ENCODE peak calls at places on chromosomes 11 and 22, in seven cellular contexts. R, Q, L, A, Z, H and F are unnamed samples.

GRCh38 chr11:13949876-13950275 is 12.6 kb upstream of the SPON1 start:
- DNase-seq in L (no peak), Z (no peak), A (no peak), R (no peak), Q (no peak), H (no peak), F (no peak)

GRCh38 chr22:37163618-37164534 is 14.2 kb upstream of the IL2RB start:
- DNase-seq in A (no peak), Z (peak; percentile 35), H (no peak), R (no peak), Q (peak; percentile 72), L (no peak), F (peak; percentile 48)

GRCh38 chr11:44189986-44190882 is 94.8 kb downstream of the EXT2 start:
- DNase-seq in Q (no peak), A (no peak), Z (no peak), H (no peak), L (no peak), R (no peak), F (no peak)

GRCh38 chr11:37532271-37532670 is 934.2 kb upstream of the RAG2 start:
- DNase-seq in R (no peak), Q (no peak), H (peak; percentile 16), A (peak; percentile 22), Z (no peak), L (no peak), F (no peak)

GRCh38 chr22:48782817-48783511 is 1044.7 kb downstream of the BRD1 start:
- DNase-seq in Q (no peak), L (no peak), A (peak; percentile 63), H (peak; percentile 73), R (no peak), Z (no peak), F (no peak)

GRCh38 chr11:95531116-95531515 is 258.5 kb downstream of the FAM76B start:
- DNase-seq in H (no peak), Z (no peak), R (no peak), L (no peak), A (no peak), Q (no peak), F (no peak)

GRCh38 chr22:40571887-40572286 is 64.6 kb downstream of the MRTFA start:
- DNase-seq in Q (no peak), Z (no peak), A (no peak), L (no peak), R (no peak), H (no peak), F (no peak)

GRCh38 chr11:25992254-25992653 is 339.7 kb upstream of the ANO3 start:
- DNase-seq in Q (no peak), A (no peak), L (no peak), H (no peak), Z (no peak), R (no peak), F (peak; percentile 37)

GRCh38 chr22:32985899-32986772 is 72.0 kb downstream of the SYN3 start:
- DNase-seq in Z (peak; percentile 51), Q (peak; percentile 81), H (peak; percentile 88), R (peak; percentile 69), L (peak; percentile 76), A (peak; percentile 74), F (peak; percentile 73)

GRCh38 chr11:44556735-44557409 is 8.6 kb upstream of the CD82 start:
- DNase-seq in Z (peak; percentile 76), A (peak; percentile 82), Q (peak; percentile 89), H (peak; percentile 74), R (peak; percentile 80), L (peak; percentile 79), F (peak; percentile 89)

GRCh38 chr22:20885557-20886323 is 26.9 kb downstream of the SNAP29 start:
- DNase-seq in H (peak; percentile 89), L (peak; percentile 71), R (peak; percentile 89), A (peak; percentile 63), Z (peak; percentile 90), Q (peak; percentile 91), F (peak; percentile 90)

GRCh38 chr22:39859903-39860588 is 33.5 kb downstream of the ENTHD1 start:
- DNase-seq in Q (no peak), H (no peak), R (no peak), A (no peak), L (no peak), Z (no peak), F (no peak)

GRCh38 chr11:7077101-7077500 is 11.7 kb upstream of the RBMXL2 start:
- DNase-seq in Z (no peak), A (no peak), Q (no peak), H (peak; percentile 74), L (no peak), R (no peak), F (no peak)

GRCh38 chr11:69892986-69893555 is 73.9 kb upstream of the FGF3 start:
- DNase-seq in Z (peak; percentile 36), Q (peak; percentile 72), R (peak; percentile 38), L (no peak), H (no peak), A (no peak), F (no peak)

GRCh38 chr22:48566741-48567140 is 1260.9 kb downstream of the BRD1 start:
- DNase-seq in R (no peak), L (no peak), Q (no peak), Z (peak; percentile 4), H (no peak), A (no peak), F (no peak)

GRCh38 chr11:130344846-130345245 is 30.1 kb upstream of the ZBTB44 start:
- DNase-seq in Z (no peak), Q (no peak), R (no peak), H (no peak), L (no peak), A (no peak), F (no peak)

GRCh38 chr11:33980896-33981295 is 70.6 kb upstream of the CAPRIN1 start:
- DNase-seq in A (peak; percentile 80), Z (no peak), L (no peak), R (no peak), H (no peak), Q (no peak), F (no peak)

GRCh38 chr11:115590254-115590653 is 86.0 kb upstream of the CADM1 start:
- DNase-seq in H (no peak), Q (no peak), L (no peak), R (no peak), Z (no peak), A (no peak), F (no peak)

GRCh38 chr11:1222491-1223345 is at the start of gene MUC5B:
- DNase-seq in Q (peak; percentile 47), L (peak; percentile 20), A (no peak), R (peak; percentile 43), H (no peak), Z (peak; percentile 50), F (peak; percentile 10)

GRCh38 chr22:29773233-29773632 is 6.1 kb downstream of the UQCR10 start:
- DNase-seq in Q (no peak), R (no peak), H (no peak), Z (no peak), A (no peak), L (no peak), F (no peak)

GRCh38 chr22:22394589-22394988 is 114.0 kb downstream of the ZNF280B start:
- DNase-seq in R (no peak), Q (peak; percentile 83), Z (no peak), L (no peak), H (no peak), A (no peak), F (no peak)

GRCh38 chr22:39815882-39816395 is 77.6 kb downstream of the ENTHD1 start:
- DNase-seq in Q (no peak), A (no peak), R (no peak), Z (no peak), L (no peak), H (no peak), F (no peak)

GRCh38 chr22:23093090-23093788 is 22.9 kb downstream of the GNAZ start:
- DNase-seq in L (no peak), R (no peak), Z (no peak), H (no peak), A (no peak), Q (no peak), F (no peak)

GRCh38 chr11:72251614-72252013 is 7.6 kb upstream of the PHOX2A start:
- DNase-seq in A (no peak), L (no peak), H (no peak), Z (no peak), Q (no peak), R (no peak), F (no peak)

GRCh38 chr11:120130991-120131760 is 6.7 kb downstream of the TRIM29 start:
- DNase-seq in R (peak; percentile 9), Q (peak; percentile 37), A (no peak), H (no peak), L (peak; percentile 2), Z (peak; percentile 9), F (no peak)

GRCh38 chr11:111530091-111530490 is 10.4 kb upstream of the LAYN start:
- DNase-seq in A (no peak), L (no peak), H (no peak), R (no peak), Q (no peak), Z (no peak), F (no peak)
- H3K4me1 ChIP-seq in A (no peaks in the 10 kb centered on the region), L (no peaks in the 10 kb centered on the region), H (peaks cover 9% of the 10 kb centered on the region), R (no peaks in the 10 kb centered on the region), Q (no peaks in the 10 kb centered on the region), Z (no peaks in the 10 kb centered on the region), F (no peaks in the 10 kb centered on the region)

DNA sequence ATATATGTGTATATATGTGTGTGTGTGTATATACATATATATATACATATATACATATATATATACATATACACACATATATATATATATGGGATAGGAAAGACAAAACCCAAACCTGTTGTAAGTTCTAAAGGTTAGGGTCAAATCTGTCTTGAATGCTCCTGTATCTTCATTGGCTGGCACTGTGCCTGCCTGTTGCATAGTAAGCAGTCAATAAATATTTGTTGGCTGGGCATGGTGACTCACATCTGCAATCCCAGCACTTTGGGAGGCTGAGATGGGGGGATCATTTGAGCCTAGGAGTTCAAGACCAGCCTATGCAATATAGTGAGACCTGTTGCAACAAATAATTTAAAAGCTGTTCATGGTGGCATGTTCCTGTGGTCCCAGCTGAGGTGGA is 205.4 kb downstream of the DBX1 start:
- DNase-seq in Z (no peak), L (no peak), Q (no peak), H (no peak), A (no peak), R (no peak), F (no peak)
- H3K4me3 ChIP-seq in Z (no peak overlapping the region), L (no peak overlapping the region), Q (no peak overlapping the region), H (no peak overlapping the region), A (no peak overlapping the region), R (no peak overlapping the region), F (no peak overlapping the region)

GRCh38 chr11:78607691-78608090 is 33.0 kb upstream of the NARS2 start:
- DNase-seq in Z (no peak), R (no peak), H (no peak), L (no peak), Q (no peak), A (no peak), F (no peak)
- H3K27me3 ChIP-seq in Z (no peaks in the 10 kb centered on the region), R (no peaks in the 10 kb centered on the region), H (no peaks in the 10 kb centered on the region), L (no peaks in the 10 kb centered on the region), Q (no peaks in the 10 kb centered on the region), A (no peaks in the 10 kb centered on the region), F (no peaks in the 10 kb centered on the region)

GRCh38 chr11:47258317-47258902 is 614 bp downstream of the NR1H3 start:
- DNase-seq in A (no peak), Q (no peak), Z (no peak), R (no peak), L (no peak), H (no peak), F (no peak)

GRCh38 chr11:47259178-47259977 is 1.6 kb downstream of the NR1H3 start:
- DNase-seq in H (peak; percentile 75), Z (peak; percentile 48), Q (peak; percentile 56), A (peak; percentile 79), L (no peak), R (no peak), F (no peak)

GRCh38 chr11:47256374-47256773 is 1.4 kb upstream of the NR1H3 start:
- DNase-seq in Q (no peak), Z (no peak), H (no peak), A (no peak), L (no peak), R (no peak), F (no peak)

GRCh38 chr11:47257518-47258316 is at the start of gene NR1H3:
- DNase-seq in H (peak; percentile 79), R (peak; percentile 89), Q (peak; percentile 86), L (peak; percentile 88), Z (peak; percentile 87), A (peak; percentile 77), F (peak; percentile 89)

GRCh38 chr11:47257178-47257517 is 648 bp upstream of the NR1H3 start:
- DNase-seq in Z (no peak), L (no peak), Q (no peak), H (no peak), A (no peak), R (no peak), F (no peak)
- H3K4me1 ChIP-seq in Z (peaks cover 66% of the 10 kb centered on the region), L (peaks cover 10% of the 10 kb centered on the region), Q (peaks cover 14% of the 10 kb centered on the region), H (peaks cover 29% of the 10 kb centered on the region), A (peaks cover 26% of the 10 kb centered on the region), R (no peaks in the 10 kb centered on the region), F (peaks cover 20% of the 10 kb centered on the region)